ENCODE peak calls at places on chromosome 6, in nine cellular contexts. Y, U, V, H, K, W, P, Q and X are unnamed samples.
A peak's percentile ranks its signal among the peaks of the same experiment; 100 is the strongest.

GRCh38 chr6:38012573-38012972 is 193.0 kb downstream of the ZFAND3 start:
- DNase-seq in Y (peak; percentile 33), U (no peak), V (peak; percentile 74), H (no peak), K (no peak), W (no peak), P (no peak), Q (peak; percentile 59), X (peak; percentile 31)

GRCh38 chr6:142510217-142510616 is 208.4 kb downstream of the ADGRG6 start:
- DNase-seq in Y (no peak), U (no peak), V (no peak), H (no peak), K (no peak), W (no peak), P (no peak), Q (no peak), X (no peak)

GRCh38 chr6:4125933-4126864 is 9.2 kb downstream of the ECI2 start:
- DNase-seq in Y (no peak), U (peak; percentile 79), V (peak; percentile 86), H (no peak), K (no peak), W (no peak), P (peak; percentile 79), Q (no peak), X (peak; percentile 46)

GRCh38 chr6:167574431-167575097 is 249.7 kb downstream of the TTLL2 start:
- DNase-seq in Y (peak; percentile 78), U (no peak), V (peak; percentile 30), H (no peak), K (no peak), W (no peak), P (no peak), Q (no peak), X (no peak)

GRCh38 chr6:164854526-164854925 is 454.9 kb downstream of the C6orf118 start:
- DNase-seq in Y (no peak), U (no peak), V (no peak), H (no peak), K (no peak), W (no peak), P (no peak), Q (no peak), X (no peak)

GRCh38 chr6:17574871-17575560 is 25.1 kb upstream of the FAM8A1 start:
- DNase-seq in Y (no peak), U (no peak), V (peak; percentile 71), H (no peak), K (no peak), W (no peak), P (peak; percentile 66), Q (no peak), X (no peak)

GRCh38 chr6:165814669-165815068 is 151.6 kb upstream of the PDE10A start:
- DNase-seq in Y (no peak), U (no peak), V (no peak), H (no peak), K (no peak), W (no peak), P (no peak), Q (no peak), X (no peak)

GRCh38 chr6:90350689-90351554 is 54.3 kb upstream of the BACH2 start:
- DNase-seq in Y (no peak), U (no peak), V (no peak), H (no peak), K (no peak), W (no peak), P (no peak), Q (no peak), X (no peak)

GRCh38 chr6:33191383-33192104 is 723 bp downstream of the COL11A2 start:
- DNase-seq in Y (no peak), U (no peak), V (no peak), H (peak; percentile 64), K (no peak), W (peak; percentile 62), P (no peak), Q (peak; percentile 60), X (no peak)

GRCh38 chr6:33190504-33191107 is 1.7 kb downstream of the COL11A2 start:
- DNase-seq in Y (no peak), U (no peak), V (no peak), H (no peak), K (no peak), W (peak; percentile 40), P (no peak), Q (no peak), X (no peak)

GRCh38 chr6:33193619-33194018 is 1.4 kb upstream of the COL11A2 start:
- DNase-seq in Y (peak; percentile 40), U (no peak), V (no peak), H (no peak), K (no peak), W (no peak), P (no peak), Q (no peak), X (no peak)

GRCh38 chr6:33192671-33193602 is 670 bp upstream of the COL11A2 start:
- DNase-seq in Y (peak; percentile 65), U (no peak), V (no peak), H (no peak), K (no peak), W (no peak), P (no peak), Q (peak; percentile 67), X (no peak)

DNA sequence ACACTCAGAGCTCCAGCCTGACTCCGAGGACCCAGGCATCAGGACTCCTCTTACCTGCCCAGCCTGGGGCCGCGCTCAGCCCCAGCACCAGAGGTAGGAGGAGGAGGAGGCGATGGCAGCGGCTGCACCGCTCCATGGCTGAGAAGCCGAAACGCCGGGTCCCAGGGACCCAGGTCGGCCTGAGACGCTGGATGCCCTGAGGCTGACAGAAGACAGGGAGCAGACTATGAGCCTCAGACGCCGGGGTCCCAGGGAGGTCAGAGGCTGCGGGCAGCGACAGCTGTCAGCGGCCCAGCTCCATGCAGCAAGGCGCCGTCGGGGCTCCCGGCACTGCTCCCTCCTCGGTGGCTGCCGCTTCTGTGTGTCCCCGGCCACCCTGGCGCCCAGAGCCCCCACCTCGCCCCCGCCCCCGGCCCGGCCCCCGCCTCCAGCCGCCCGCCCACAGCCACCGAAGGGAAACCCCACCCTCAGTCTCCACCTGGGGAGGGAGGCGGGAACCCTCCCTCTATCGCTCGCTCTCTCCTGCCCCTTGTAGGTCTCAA is at the start of gene COL11A2:
- DNase-seq in Y (no peak), U (no peak), V (no peak), H (no peak), K (no peak), W (no peak), P (no peak), Q (peak; percentile 74), X (no peak)
- H3K4me3 ChIP-seq in Y (peak within 1 kb of the TSS; percentile 27), U (no peak within 1 kb of the TSS), V (peak within 1 kb of the TSS; percentile 33), H (no peak within 1 kb of the TSS), K (peak within 1 kb of the TSS; percentile 43), W (peak within 1 kb of the TSS; percentile 46), P (peak within 1 kb of the TSS; percentile 42), Q (peak within 1 kb of the TSS; percentile 13), X (no peak within 1 kb of the TSS)

DNA sequence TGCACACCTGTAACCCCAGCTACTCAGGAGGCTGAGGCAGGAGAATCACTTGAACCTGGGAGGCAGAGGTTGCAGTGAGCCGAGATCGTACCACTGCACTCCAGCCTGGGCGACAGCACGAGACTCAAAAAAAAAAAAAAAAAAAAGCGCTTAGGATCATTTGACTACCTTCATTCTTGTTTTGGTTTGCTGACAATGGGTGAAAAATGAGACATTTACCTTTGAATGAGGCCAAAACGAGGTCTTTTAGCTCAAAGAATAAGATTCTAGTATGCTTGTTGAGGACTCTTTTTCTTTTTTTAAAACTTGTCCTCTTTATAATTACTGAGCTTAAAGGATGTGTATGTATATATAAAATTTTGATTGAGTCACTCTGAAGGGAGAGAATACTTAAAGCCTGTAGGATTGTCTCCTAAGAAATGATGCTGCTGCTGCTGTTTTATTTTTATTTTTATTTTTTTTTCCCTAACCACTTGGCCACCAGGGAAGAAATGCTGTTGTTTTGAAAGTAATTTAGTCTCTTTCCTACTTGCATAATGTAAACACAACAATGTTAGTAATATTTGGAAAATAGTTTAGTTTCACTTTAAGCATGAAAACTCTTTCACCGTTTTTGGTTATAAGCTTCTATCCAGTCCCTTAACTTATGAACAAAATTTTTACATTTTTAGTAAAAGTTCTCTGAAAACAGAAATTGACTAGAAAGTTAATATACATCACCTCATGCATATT is 7.9 kb downstream of the UBR2 start:
- DNase-seq in Y (no peak), U (no peak), V (no peak), H (no peak), K (no peak), W (no peak), P (no peak), Q (no peak), X (no peak)
- H3K4me3 ChIP-seq in Y (no peak overlapping the region), U (no peak overlapping the region), V (no peak overlapping the region), H (no peak overlapping the region), K (no peak overlapping the region), W (peak overlapping the region; percentile 6), P (no peak overlapping the region), Q (no peak overlapping the region), X (no peak overlapping the region)

GRCh38 chr6:136886110-136886509 is 36.0 kb upstream of the SLC35D3 start:
- DNase-seq in Y (no peak), U (peak; percentile 72), V (peak; percentile 21), H (no peak), K (no peak), W (no peak), P (no peak), Q (no peak), X (no peak)

GRCh38 chr6:136880748-136881460 is 41.2 kb upstream of the SLC35D3 start:
- DNase-seq in Y (no peak), U (no peak), V (no peak), H (no peak), K (no peak), W (no peak), P (no peak), Q (no peak), X (no peak)
- H3K4me3 ChIP-seq in Y (no peak overlapping the region), U (no peak overlapping the region), V (no peak overlapping the region), H (no peak overlapping the region), K (no peak overlapping the region), W (no peak overlapping the region), P (no peak overlapping the region), Q (no peak overlapping the region), X (no peak overlapping the region)

GRCh38 chr6:44085219-44085618 is 42.0 kb downstream of the MRPL14 start:
- DNase-seq in Y (no peak), U (no peak), V (no peak), H (no peak), K (no peak), W (no peak), P (no peak), Q (no peak), X (no peak)

GRCh38 chr6:44084231-44085014 is 42.8 kb downstream of the MRPL14 start:
- DNase-seq in Y (no peak), U (no peak), V (no peak), H (no peak), K (no peak), W (no peak), P (peak; percentile 69), Q (peak; percentile 66), X (no peak)

GRCh38 chr6:44080561-44081521 is 46.4 kb downstream of the MRPL14 start:
- DNase-seq in Y (no peak), U (no peak), V (no peak), H (no peak), K (no peak), W (no peak), P (no peak), Q (no peak), X (no peak)

GRCh38 chr6:44081753-44082152 is 45.5 kb downstream of the MRPL14 start:
- DNase-seq in Y (no peak), U (no peak), V (no peak), H (no peak), K (no peak), W (no peak), P (no peak), Q (no peak), X (no peak)

DNA sequence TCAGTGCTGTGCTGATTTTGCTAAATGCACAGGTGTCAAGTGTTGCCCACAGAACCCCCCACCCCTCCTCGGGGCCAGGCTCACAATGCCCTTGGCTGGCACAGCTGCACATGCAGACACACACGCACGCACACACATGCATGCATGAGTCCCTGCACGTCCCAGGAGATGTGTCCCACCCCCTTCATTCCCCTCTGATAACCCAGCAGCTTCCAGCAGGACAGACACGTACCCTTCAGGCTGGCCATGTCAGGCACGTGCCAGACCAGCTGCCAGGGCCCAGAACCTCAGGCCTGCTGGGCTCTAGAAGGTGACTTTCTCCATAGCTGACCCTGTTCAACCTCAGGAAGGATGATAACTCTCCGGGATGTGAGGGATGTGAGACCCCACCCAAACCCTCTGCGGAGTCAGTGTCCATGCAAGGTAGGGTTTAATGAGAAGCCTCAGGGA is 44.4 kb downstream of the MRPL14 start:
- DNase-seq in Y (no peak), U (no peak), V (no peak), H (no peak), K (no peak), W (no peak), P (no peak), Q (no peak), X (no peak)
- H3K4me3 ChIP-seq in Y (no peak overlapping the region), U (no peak overlapping the region), V (no peak overlapping the region), H (no peak overlapping the region), K (no peak overlapping the region), W (no peak overlapping the region), P (no peak overlapping the region), Q (no peak overlapping the region), X (no peak overlapping the region)